ENCODE peak calls at places on chromosomes 7 and 10, in nine cellular contexts. B is effector CD4-positive, alpha-beta T cell; P is NCI-H345; W is A549; O is ACHN; T is GDM1; S is stimulated activated CD8-positive, alpha-beta memory T cell treated with anti-CD3 and anti-CD28 coated beads, Interleukin-7, amount 100 ng/mL, for 1 hour; V is IMR-90; C is effector memory CD4-positive, alpha-beta T cell. Q is an unnamed sample.

GRCh38 chr10:91712315-91712714 is 79.4 kb upstream of the PPP1R3C start:
- DNase-seq in B (no peak), O (no peak), C (no peak), T (no peak), W (no peak), V (no peak), P (no peak), S (no peak), Q (no peak)

GRCh38 chr10:113666682-113667252 is 2.9 kb upstream of the NRAP start:
- DNase-seq in S (no peak), B (no peak), W (no peak), C (no peak), P (no peak), T (no peak), V (peak), O (no peak), Q (no peak)

GRCh38 chr7:43674559-43675436 is 54.5 kb downstream of the COA1 start:
- DNase-seq in W (peak), T (no peak), B (no peak), C (no peak), V (peak), O (peak), P (no peak), S (no peak), Q (peak)

GRCh38 chr10:129525408-129525807 is 58.4 kb downstream of the MGMT start:
- DNase-seq in P (peak), O (peak), C (no peak), B (no peak), T (no peak), S (no peak), W (no peak), V (peak), Q (no peak)

GRCh38 chr7:142440219-142441073 is 182.6 kb upstream of the PRSS58 start:
- DNase-seq in S (no peak), V (peak), W (no peak), O (peak), B (no peak), T (no peak), C (no peak), P (no peak), Q (peak)

GRCh38 chr7:129047761-129048160 is 7.2 kb downstream of the TNPO3 start:
- DNase-seq in S (no peak), B (no peak), P (no peak), W (no peak), V (no peak), C (no peak), T (no peak), O (no peak), Q (no peak)

GRCh38 chr10:2873769-2874168 is 193.6 kb upstream of the PFKP start:
- DNase-seq in P (no peak), C (no peak), B (no peak), W (no peak), V (no peak), T (no peak), S (no peak), O (no peak), Q (no peak)

GRCh38 chr10:114095676-114096331 is 52.1 kb downstream of the ADRB1 start:
- DNase-seq in W (no peak), V (no peak), P (no peak), O (no peak), C (no peak), B (no peak), T (peak), S (no peak), Q (no peak)

GRCh38 chr7:149196705-149197171 is 1.4 kb downstream of the ZNF282 start:
- DNase-seq in P (no peak), C (no peak), T (no peak), W (peak), V (no peak), B (no peak), O (peak), S (no peak), Q (no peak)

GRCh38 chr7:124652237-124652636 is 113.4 kb downstream of the GPR37 start:
- DNase-seq in T (no peak), S (no peak), O (no peak), P (no peak), B (no peak), C (no peak), W (no peak), V (peak), Q (no peak)

GRCh38 chr10:81116201-81116600 is 578.5 kb downstream of the SH2D4B start:
- DNase-seq in W (no peak), O (peak), T (no peak), B (no peak), V (peak), C (no peak), P (no peak), S (no peak), Q (no peak)

GRCh38 chr7:92824901-92825480 is 11.4 kb downstream of the CDK6 start:
- DNase-seq in V (no peak), W (no peak), B (no peak), P (no peak), C (no peak), T (no peak), S (no peak), O (no peak), Q (no peak)

GRCh38 chr7:66082083-66082482 is 6.5 kb downstream of the ASL start:
- DNase-seq in B (no peak), V (no peak), W (no peak), P (no peak), T (no peak), S (no peak), C (no peak), O (no peak), Q (no peak)

GRCh38 chr10:3245395-3245794 is 72.8 kb upstream of the PITRM1 start:
- DNase-seq in C (no peak), S (no peak), V (no peak), B (no peak), O (no peak), P (no peak), T (no peak), W (no peak), Q (no peak)

GRCh38 chr7:100173806-100174495 is 3.2 kb downstream of the GPC2 start:
- DNase-seq in B (no peak), T (no peak), O (no peak), W (no peak), P (no peak), S (no peak), V (no peak), C (no peak), Q (no peak)

GRCh38 chr7:33334349-33334748 is 205.0 kb downstream of the BBS9 start:
- DNase-seq in T (no peak), B (no peak), O (peak), V (peak), W (no peak), S (no peak), P (peak), C (no peak), Q (no peak)

GRCh38 chr10:22805304-22805703 is 90.9 kb upstream of the PIP4K2A start:
- DNase-seq in S (no peak), B (no peak), W (no peak), C (no peak), O (peak), P (peak), T (no peak), V (peak), Q (peak)

GRCh38 chr10:131270461-131271190 is 40.9 kb downstream of the TCERG1L start:
- DNase-seq in B (no peak), T (no peak), O (no peak), V (no peak), W (no peak), C (no peak), S (no peak), P (no peak), Q (no peak)

GRCh38 chr10:9824546-9825164 is 1193.0 kb upstream of the CELF2 start:
- DNase-seq in C (no peak), T (no peak), O (no peak), W (no peak), B (no peak), S (no peak), P (no peak), V (no peak), Q (no peak)

GRCh38 chr7:73341877-73342276 is 13.9 kb downstream of the FKBP6 start:
- DNase-seq in C (no peak), V (peak), O (peak), P (no peak), W (peak), B (no peak), T (no peak), S (no peak), Q (no peak)

GRCh38 chr7:12199363-12199762 is 11.7 kb upstream of the TMEM106B start:
- DNase-seq in C (no peak), T (no peak), W (peak), O (no peak), B (no peak), P (no peak), S (no peak), V (peak), Q (no peak)

GRCh38 chr10:118809821-118810220 is 55.1 kb upstream of the CACUL1 start:
- DNase-seq in S (no peak), V (no peak), P (no peak), C (no peak), W (no peak), T (no peak), O (no peak), B (no peak), Q (no peak)

GRCh38 chr10:33136781-33137180 is 178.8 kb upstream of the ITGB1 start:
- DNase-seq in C (no peak), O (peak), P (no peak), T (no peak), S (no peak), V (peak), W (no peak), B (no peak), Q (no peak)

GRCh38 chr10:131211146-131211545 is 100.4 kb downstream of the TCERG1L start:
- DNase-seq in B (no peak), W (no peak), T (no peak), C (no peak), O (no peak), S (no peak), P (no peak), V (no peak), Q (no peak)

GRCh38 chr7:132154248-132154647 is 422.0 kb downstream of the PLXNA4 start:
- DNase-seq in W (no peak), B (no peak), V (no peak), S (no peak), O (no peak), C (no peak), P (no peak), T (no peak), Q (no peak)

GRCh38 chr7:98557538-98558031 is 59.5 kb upstream of the NPTX2 start:
- DNase-seq in B (no peak), T (no peak), P (no peak), W (no peak), V (no peak), C (no peak), O (no peak), S (no peak), Q (no peak)

GRCh38 chr7:25775999-25776736 is 375.8 kb upstream of the NFE2L3 start:
- DNase-seq in V (no peak), O (no peak), B (no peak), C (no peak), W (no peak), T (no peak), P (no peak), S (no peak), Q (no peak)